ENCODE peak calls at places on chromosomes 1 and 21, in four cellular contexts. B is HEK293T, U is iris pigment epithelial cell, N is cardiac muscle cell. T is an unnamed sample.

GRCh38 chr1:39082811-39083576 is 56.8 kb downstream of the NDUFS5 start:
- DNase-seq in B (no peak), U (no peak), N (no peak), T (no peak)

GRCh38 chr1:186375929-186376330 is 292 bp downstream of the ODR4 start:
- DNase-seq in B (no peak), U (no peak), N (no peak), T (no peak)

GRCh38 chr1:192167941-192168685 is 9.9 kb downstream of the RGS18 start:
- DNase-seq in B (no peak), U (peak; percentile 30), N (peak; percentile 36), T (no peak)

GRCh38 chr1:84122780-84123382 is 21.2 kb upstream of the PRKACB start:
- DNase-seq in B (peak; percentile 47), U (peak; percentile 67), N (peak; percentile 71), T (no peak)

GRCh38 chr1:52632732-52633290 is at the start of gene SHISAL2A:
- DNase-seq in B (no peak), U (no peak), N (peak; percentile 39), T (no peak)

GRCh38 chr1:48619529-48619928 is 147.5 kb upstream of the SPATA6 start:
- DNase-seq in B (peak; percentile 64), U (peak; percentile 10), N (no peak), T (no peak)

GRCh38 chr1:91582431-91582921 is 81.8 kb downstream of the CDC7 start:
- DNase-seq in B (no peak), U (peak; percentile 92), N (peak; percentile 78), T (no peak)

GRCh38 chr1:2496087-2496622 is 20.1 kb downstream of the PLCH2 start:
- DNase-seq in B (no peak), U (no peak), N (no peak), T (no peak)

GRCh38 chr1:7136166-7136953 is 351.1 kb downstream of the CAMTA1 start:
- DNase-seq in B (no peak), U (no peak), N (no peak), T (no peak)

GRCh38 chr1:71695084-71695483 is 587.3 kb downstream of the NEGR1 start:
- DNase-seq in B (no peak), U (no peak), N (no peak), T (no peak)

GRCh38 chr1:116826818-116827606 is 72.8 kb downstream of the CD2 start:
- DNase-seq in B (no peak), U (peak; percentile 73), N (peak; percentile 66), T (no peak)

GRCh38 chr1:29983366-29983765 is 740.0 kb downstream of the MATN1 start:
- DNase-seq in B (no peak), U (no peak), N (no peak), T (no peak)

GRCh38 chr1:59361766-59362165 is 64.9 kb downstream of the FGGY start:
- DNase-seq in B (no peak), U (no peak), N (peak; percentile 52), T (no peak)

GRCh38 chr1:217747156-217747769 is 116.1 kb downstream of the SPATA17 start:
- DNase-seq in B (peak; percentile 23), U (peak; percentile 34), N (peak; percentile 57), T (no peak)

GRCh38 chr1:198364471-198364870 is 176.0 kb downstream of the ATP6V1G3 start:
- DNase-seq in B (no peak), U (peak; percentile 77), N (no peak), T (no peak)

GRCh38 chr1:234970731-234971476 is 157.7 kb downstream of the TOMM20 start:
- DNase-seq in B (no peak), U (peak; percentile 98), N (peak; percentile 98), T (peak; percentile 84)

GRCh38 chr1:210233216-210233494 is 559 bp downstream of the SERTAD4 start:
- DNase-seq in B (peak; percentile 47), U (no peak), N (peak; percentile 24), T (no peak)

GRCh38 chr21:34511154-34511553 is 856 bp downstream of the KCNE1 start:
- DNase-seq in B (no peak), U (no peak), N (peak; percentile 37), T (no peak)

GRCh38 chr1:41394918-41395598 is 33.8 kb downstream of the FOXO6 start:
- DNase-seq in B (no peak), U (no peak), N (peak; percentile 24), T (no peak)

GRCh38 chr1:12063141-12064072 is at the start of gene TNFRSF8:
- DNase-seq in B (no peak), U (peak; percentile 31), N (peak; percentile 49), T (no peak)

GRCh38 chr1:168392958-168393357 is 112.3 kb downstream of the TBX19 start:
- DNase-seq in B (no peak), U (peak; percentile 6), N (peak; percentile 21), T (no peak)

T was measured in breast epithelium.